ENCODE peak calls at places on chromosome 9, in nine cellular contexts. One of them, this sample, is unnamed.

GRCh38 chr9:70177121-70177520 is 81.7 kb upstream of the SMC5 start:
- DNase-seq in GM10248: no peak
- DNase-seq in IMR-90: peak
- DNase-seq in endothelial cell: no peak
- DNase-seq in WERI-Rb-1: no peak
- DNase-seq in natural killer cell: no peak
- DNase-seq in heart left ventricle: no peak
- DNase-seq in GM13976: no peak
- DNase-seq in pancreas: no peak
- DNase-seq in this sample: no peak

GRCh38 chr9:119963798-119964372 is 594.6 kb upstream of the BRINP1 start:
- DNase-seq in IMR-90: peak
- DNase-seq in heart left ventricle: no peak
- DNase-seq in pancreas: no peak
- DNase-seq in endothelial cell: peak
- DNase-seq in WERI-Rb-1: no peak
- DNase-seq in GM10248: no peak
- DNase-seq in natural killer cell: no peak
- DNase-seq in GM13976: no peak
- DNase-seq in this sample: peak

GRCh38 chr9:73265876-73266275 is 114.2 kb downstream of the ANXA1 start:
- DNase-seq in GM10248: no peak
- DNase-seq in heart left ventricle: no peak
- DNase-seq in WERI-Rb-1: no peak
- DNase-seq in pancreas: no peak
- DNase-seq in natural killer cell: no peak
- DNase-seq in GM13976: no peak
- DNase-seq in IMR-90: no peak
- DNase-seq in endothelial cell: no peak
- DNase-seq in this sample: no peak

GRCh38 chr9:132078369-132079356 is 1.0 kb downstream of the MED27 start:
- DNase-seq in GM13976: peak
- DNase-seq in endothelial cell: no peak
- DNase-seq in GM10248: no peak
- DNase-seq in heart left ventricle: no peak
- DNase-seq in WERI-Rb-1: no peak
- DNase-seq in IMR-90: peak
- DNase-seq in pancreas: no peak
- DNase-seq in natural killer cell: peak
- DNase-seq in this sample: no peak

GRCh38 chr9:91211919-91212318 is 149.8 kb downstream of the AUH start:
- DNase-seq in heart left ventricle: no peak
- DNase-seq in endothelial cell: no peak
- DNase-seq in GM13976: no peak
- DNase-seq in IMR-90: no peak
- DNase-seq in GM10248: peak
- DNase-seq in WERI-Rb-1: no peak
- DNase-seq in pancreas: no peak
- DNase-seq in natural killer cell: no peak
- DNase-seq in this sample: no peak

GRCh38 chr9:4138781-4139180 is 161.1 kb downstream of the GLIS3 start:
- DNase-seq in GM13976: no peak
- DNase-seq in GM10248: no peak
- DNase-seq in natural killer cell: no peak
- DNase-seq in IMR-90: no peak
- DNase-seq in WERI-Rb-1: no peak
- DNase-seq in pancreas: no peak
- DNase-seq in endothelial cell: no peak
- DNase-seq in heart left ventricle: no peak
- DNase-seq in this sample: no peak

GRCh38 chr9:16092627-16093091 is 539.8 kb downstream of the CCDC171 start:
- DNase-seq in pancreas: no peak
- DNase-seq in IMR-90: no peak
- DNase-seq in heart left ventricle: peak
- DNase-seq in endothelial cell: no peak
- DNase-seq in WERI-Rb-1: no peak
- DNase-seq in GM10248: no peak
- DNase-seq in GM13976: no peak
- DNase-seq in natural killer cell: no peak
- DNase-seq in this sample: no peak

GRCh38 chr9:131398204-131398603 is 4.3 kb downstream of the PRRC2B start:
- DNase-seq in natural killer cell: peak
- DNase-seq in heart left ventricle: no peak
- DNase-seq in GM13976: no peak
- DNase-seq in endothelial cell: no peak
- DNase-seq in WERI-Rb-1: no peak
- DNase-seq in GM10248: no peak
- DNase-seq in IMR-90: no peak
- DNase-seq in pancreas: no peak
- DNase-seq in this sample: no peak

GRCh38 chr9:129895376-129896268 is 60.4 kb downstream of the USP20 start:
- DNase-seq in WERI-Rb-1: no peak
- DNase-seq in natural killer cell: no peak
- DNase-seq in GM10248: no peak
- DNase-seq in GM13976: no peak
- DNase-seq in pancreas: no peak
- DNase-seq in IMR-90: no peak
- DNase-seq in heart left ventricle: no peak
- DNase-seq in endothelial cell: no peak
- DNase-seq in this sample: no peak

GRCh38 chr9:117936185-117936758 is 232.1 kb downstream of the TLR4 start:
- DNase-seq in natural killer cell: no peak
- DNase-seq in WERI-Rb-1: no peak
- DNase-seq in IMR-90: no peak
- DNase-seq in GM10248: peak
- DNase-seq in GM13976: no peak
- DNase-seq in endothelial cell: no peak
- DNase-seq in pancreas: no peak
- DNase-seq in heart left ventricle: no peak
- DNase-seq in this sample: no peak

GRCh38 chr9:96014078-96014477 is 138.6 kb downstream of the ERCC6L2 start:
- DNase-seq in heart left ventricle: no peak
- DNase-seq in WERI-Rb-1: no peak
- DNase-seq in pancreas: no peak
- DNase-seq in GM10248: no peak
- DNase-seq in endothelial cell: no peak
- DNase-seq in GM13976: no peak
- DNase-seq in IMR-90: no peak
- DNase-seq in natural killer cell: no peak
- DNase-seq in this sample: no peak

GRCh38 chr9:130526193-130526853 is 53.1 kb upstream of the FUBP3 start:
- DNase-seq in GM10248: no peak
- DNase-seq in pancreas: no peak
- DNase-seq in GM13976: peak
- DNase-seq in IMR-90: no peak
- DNase-seq in heart left ventricle: no peak
- DNase-seq in WERI-Rb-1: no peak
- DNase-seq in endothelial cell: no peak
- DNase-seq in natural killer cell: no peak
- DNase-seq in this sample: no peak

GRCh38 chr9:35696520-35697215 is 6.9 kb upstream of the TPM2 start:
- DNase-seq in GM10248: peak
- DNase-seq in IMR-90: peak
- DNase-seq in natural killer cell: peak
- DNase-seq in GM13976: peak
- DNase-seq in pancreas: peak
- DNase-seq in WERI-Rb-1: peak
- DNase-seq in endothelial cell: peak
- DNase-seq in heart left ventricle: peak
- DNase-seq in this sample: no peak

GRCh38 chr9:29657821-29658220 is 2084.5 kb upstream of the C9orf72 start:
- DNase-seq in heart left ventricle: no peak
- DNase-seq in IMR-90: no peak
- DNase-seq in WERI-Rb-1: no peak
- DNase-seq in pancreas: no peak
- DNase-seq in GM13976: no peak
- DNase-seq in GM10248: no peak
- DNase-seq in natural killer cell: no peak
- DNase-seq in endothelial cell: no peak
- DNase-seq in this sample: no peak

GRCh38 chr9:29656641-29657406 is 2083.5 kb upstream of the C9orf72 start:
- DNase-seq in pancreas: no peak
- DNase-seq in GM13976: no peak
- DNase-seq in IMR-90: no peak
- DNase-seq in heart left ventricle: no peak
- DNase-seq in natural killer cell: no peak
- DNase-seq in WERI-Rb-1: no peak
- DNase-seq in GM10248: no peak
- DNase-seq in endothelial cell: no peak
- DNase-seq in this sample: no peak

DNA sequence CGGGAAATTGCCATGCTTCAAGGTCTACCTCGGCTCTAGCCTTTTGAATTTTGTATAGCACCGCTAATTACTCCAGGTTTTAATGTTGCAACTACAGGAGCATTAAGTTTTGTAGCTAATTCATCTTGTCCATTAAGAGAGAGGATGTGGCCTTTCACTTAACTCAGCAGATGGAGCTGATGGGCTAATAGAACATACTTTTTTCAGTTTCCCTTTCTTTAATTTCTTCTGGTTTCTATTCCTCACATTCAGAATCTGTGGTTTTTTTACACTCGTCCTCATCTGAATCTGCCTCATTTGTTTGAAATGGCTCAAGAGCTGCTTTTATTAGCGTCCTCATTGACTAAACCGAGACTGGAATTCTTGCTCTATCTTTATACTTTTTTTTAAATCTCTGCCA is 2085.7 kb upstream of the C9orf72 start:
- DNase-seq in endothelial cell: no peak
- DNase-seq in GM10248: no peak
- DNase-seq in GM13976: no peak
- DNase-seq in heart left ventricle: no peak
- DNase-seq in IMR-90: no peak
- DNase-seq in WERI-Rb-1: no peak
- DNase-seq in pancreas: no peak
- DNase-seq in natural killer cell: no peak
- DNase-seq in this sample: no peak
- TF ChIP-seq CTCF in endothelial cell: no peak
- TF ChIP-seq CTCF in GM10248: no peak
- TF ChIP-seq CTCF in GM13976: no peak
- TF ChIP-seq CTCF in heart left ventricle: no peak
- TF ChIP-seq CTCF in IMR-90: no peak
- TF ChIP-seq CTCF in WERI-Rb-1: no peak
- TF ChIP-seq CTCF in pancreas: no peak
- TF ChIP-seq CTCF in natural killer cell: no peak
- TF ChIP-seq CTCF in this sample: no peak

DNA sequence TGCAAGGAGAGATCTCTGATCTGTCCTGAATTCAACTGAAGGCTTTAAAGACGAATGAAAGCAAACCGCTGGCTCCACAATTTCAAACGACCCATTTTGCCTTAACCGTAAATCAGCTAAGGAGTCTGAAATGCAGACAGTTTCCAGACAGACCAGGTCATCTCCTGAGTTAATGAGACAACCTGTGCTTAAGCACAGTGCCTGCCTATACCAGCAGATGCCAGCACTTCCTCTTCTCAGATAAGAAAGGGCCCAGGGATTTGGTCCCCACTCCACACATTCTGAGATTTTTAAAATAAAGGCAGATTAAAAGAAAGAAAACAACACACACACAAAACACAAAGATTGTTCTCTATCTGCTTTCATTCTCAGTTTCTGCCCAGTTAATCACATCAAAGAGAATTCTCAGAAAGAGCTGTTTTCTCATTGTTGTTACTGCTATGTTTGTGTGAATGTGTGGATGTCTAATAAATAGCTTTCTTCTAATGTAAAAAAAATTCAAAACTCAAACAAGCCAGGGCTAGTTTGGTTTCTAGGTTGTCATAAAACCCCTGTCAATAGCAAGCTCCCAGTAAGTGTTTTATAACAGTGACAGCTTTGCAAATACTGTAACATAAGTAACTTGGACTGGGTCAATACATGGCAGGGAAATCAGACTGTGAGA is 157.7 kb upstream of the SLC24A2 start:
- DNase-seq in GM10248: no peak
- DNase-seq in heart left ventricle: no peak
- DNase-seq in endothelial cell: no peak
- DNase-seq in pancreas: no peak
- DNase-seq in natural killer cell: no peak
- DNase-seq in IMR-90: peak
- DNase-seq in GM13976: no peak
- DNase-seq in WERI-Rb-1: peak
- DNase-seq in this sample: no peak
- TF ChIP-seq CTCF in GM10248: no peak
- TF ChIP-seq CTCF in heart left ventricle: peak
- TF ChIP-seq CTCF in endothelial cell: no peak
- TF ChIP-seq CTCF in pancreas: no peak
- TF ChIP-seq CTCF in natural killer cell: no peak
- TF ChIP-seq CTCF in IMR-90: peak
- TF ChIP-seq CTCF in GM13976: peak
- TF ChIP-seq CTCF in WERI-Rb-1: peak
- TF ChIP-seq CTCF in this sample: peak

GRCh38 chr9:77177143-77177893 is at the start of gene VPS13A:
- DNase-seq in pancreas: peak
- DNase-seq in heart left ventricle: peak
- DNase-seq in IMR-90: peak
- DNase-seq in GM13976: peak
- DNase-seq in WERI-Rb-1: peak
- DNase-seq in endothelial cell: peak
- DNase-seq in natural killer cell: peak
- DNase-seq in GM10248: peak
- DNase-seq in this sample: peak
- TF ChIP-seq CTCF in pancreas: no peak
- TF ChIP-seq CTCF in heart left ventricle: no peak
- TF ChIP-seq CTCF in IMR-90: peak
- TF ChIP-seq CTCF in GM13976: peak
- TF ChIP-seq CTCF in WERI-Rb-1: peak
- TF ChIP-seq CTCF in endothelial cell: no peak
- TF ChIP-seq CTCF in natural killer cell: peak
- TF ChIP-seq CTCF in GM10248: peak
- TF ChIP-seq CTCF in this sample: no peak

DNA sequence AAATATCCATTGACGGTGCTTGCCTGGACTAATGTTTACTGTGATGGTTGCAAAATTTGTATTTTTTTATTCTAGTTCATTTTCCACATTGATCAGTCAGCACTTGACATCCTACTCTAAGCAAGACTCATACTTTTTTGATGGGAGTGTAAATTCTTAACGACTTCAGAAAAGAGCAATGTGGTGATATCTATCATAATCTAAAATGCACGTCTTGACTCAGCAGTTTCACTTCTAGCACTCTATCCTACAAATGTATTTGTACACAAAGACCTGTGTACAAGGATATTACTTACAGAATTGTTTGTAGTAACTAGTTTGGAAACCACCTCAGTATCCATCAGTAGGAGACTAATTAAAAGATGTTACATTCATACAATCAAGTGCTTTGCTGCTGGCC is 24.0 kb downstream of the NAA35 start:
- DNase-seq in natural killer cell: no peak
- DNase-seq in GM13976: no peak
- DNase-seq in pancreas: no peak
- DNase-seq in endothelial cell: no peak
- DNase-seq in WERI-Rb-1: no peak
- DNase-seq in heart left ventricle: no peak
- DNase-seq in GM10248: no peak
- DNase-seq in IMR-90: no peak
- DNase-seq in this sample: no peak
- TF ChIP-seq CTCF in natural killer cell: no peak
- TF ChIP-seq CTCF in GM13976: no peak
- TF ChIP-seq CTCF in pancreas: no peak
- TF ChIP-seq CTCF in endothelial cell: no peak
- TF ChIP-seq CTCF in WERI-Rb-1: no peak
- TF ChIP-seq CTCF in heart left ventricle: no peak
- TF ChIP-seq CTCF in GM10248: no peak
- TF ChIP-seq CTCF in IMR-90: no peak
- TF ChIP-seq CTCF in this sample: no peak

This sample was measured in AG09319.